ENCODE peak calls at places on chromosomes 11 and 22, in nine cellular contexts. J, A, U, F, Z, Y, W, L and R are unnamed samples.

GRCh38 chr11:108494182-108494581 is 4.0 kb downstream of the POGLUT3 start:
- DNase-seq in A (no peak), J (no peak), L (no peak), F (no peak), U (no peak), Y (no peak), W (no peak), Z (no peak), R (no peak)

GRCh38 chr22:35892192-35892591 is 136.4 kb downstream of the RBFOX2 start:
- DNase-seq in J (no peak), W (no peak), Y (no peak), F (no peak), L (no peak), Z (no peak), U (no peak), A (peak), R (no peak)

GRCh38 chr11:104332110-104332509 is 168.2 kb upstream of the PDGFD start:
- DNase-seq in W (no peak), F (peak), U (no peak), L (no peak), Z (peak), J (no peak), Y (peak), A (no peak), R (no peak)

GRCh38 chr11:131579932-131580387 is 209.5 kb downstream of the NTM start:
- DNase-seq in F (no peak), U (no peak), J (peak), W (no peak), Y (peak), A (no peak), Z (peak), L (no peak), R (no peak)

GRCh38 chr11:72630104-72630852 is 43.9 kb downstream of the PDE2A start:
- DNase-seq in Z (no peak), A (no peak), Y (no peak), L (no peak), F (no peak), J (no peak), U (no peak), W (no peak), R (no peak)

GRCh38 chr11:47057374-47057773 is 119.3 kb downstream of the ARFGAP2 start:
- DNase-seq in J (no peak), F (no peak), L (no peak), U (no peak), A (no peak), W (no peak), Z (no peak), Y (no peak), R (no peak)

GRCh38 chr11:86486261-86487030 is 111.8 kb downstream of the CCDC81 start:
- DNase-seq in L (no peak), W (no peak), Y (no peak), U (no peak), J (no peak), F (no peak), Z (no peak), A (no peak), R (no peak)

GRCh38 chr11:128135451-128135850 is 451.9 kb downstream of the ETS1 start:
- DNase-seq in F (no peak), L (no peak), U (no peak), J (peak), A (no peak), Y (no peak), W (no peak), Z (no peak), R (no peak)

GRCh38 chr11:60831143-60831500 is 10.8 kb upstream of the CCDC86 start:
- DNase-seq in W (peak), A (peak), F (peak), Y (peak), Z (peak), J (peak), U (peak), L (peak), R (peak)

GRCh38 chr11:125941606-125942275 is 4.1 kb upstream of the VSIG10L2 start:
- DNase-seq in J (peak), Z (peak), Y (peak), A (no peak), F (peak), U (peak), W (peak), L (peak), R (peak)

GRCh38 chr11:125431009-125431408 is 65.1 kb downstream of the FEZ1 start:
- DNase-seq in Z (no peak), Y (no peak), W (no peak), F (no peak), A (no peak), U (no peak), J (no peak), L (no peak), R (no peak)

GRCh38 chr11:24145411-24145810 is 351.4 kb upstream of the LUZP2 start:
- DNase-seq in W (no peak), L (no peak), A (no peak), J (no peak), Z (no peak), F (no peak), U (no peak), Y (no peak), R (no peak)

GRCh38 chr11:2558861-2559526 is 114.2 kb downstream of the KCNQ1 start:
- DNase-seq in J (no peak), W (peak), Z (no peak), F (no peak), A (no peak), Y (no peak), U (peak), L (no peak), R (peak)

GRCh38 chr11:14420223-14420622 is 61.2 kb upstream of the RRAS2 start:
- DNase-seq in U (no peak), Y (no peak), L (no peak), A (no peak), Z (no peak), W (no peak), F (no peak), J (no peak), R (no peak)

GRCh38 chr22:42931421-42932196 is 74.5 kb upstream of the ARFGAP3 start:
- DNase-seq in A (no peak), U (no peak), F (no peak), Y (no peak), W (no peak), Z (no peak), L (no peak), J (no peak), R (no peak)

GRCh38 chr22:38697055-38697980 is 3.4 kb downstream of the JOSD1 start:
- DNase-seq in U (no peak), L (no peak), W (peak), A (no peak), J (peak), Z (peak), F (no peak), Y (no peak), R (no peak)

GRCh38 chr22:44389181-44389580 is 76.4 kb upstream of the SHISAL1 start:
- DNase-seq in L (no peak), F (no peak), U (peak), Y (no peak), J (no peak), W (peak), A (no peak), Z (no peak), R (peak)

GRCh38 chr11:65498042-65498726 is 661 bp upstream of the MALAT1 start:
- DNase-seq in W (peak), Y (peak), U (peak), F (no peak), J (peak), Z (peak), A (peak), L (no peak), R (peak)

GRCh38 chr11:36577373-36577772 is 9.6 kb downstream of the RAG1 start:
- DNase-seq in Z (no peak), J (no peak), U (no peak), W (no peak), A (no peak), Y (no peak), F (no peak), L (no peak), R (no peak)
- H3K27ac ChIP-seq in Z (no peak), J (no peak), U (no peak), W (peak), A (no peak), Y (no peak), F (no peak), L (no peak), R (no peak)

DNA sequence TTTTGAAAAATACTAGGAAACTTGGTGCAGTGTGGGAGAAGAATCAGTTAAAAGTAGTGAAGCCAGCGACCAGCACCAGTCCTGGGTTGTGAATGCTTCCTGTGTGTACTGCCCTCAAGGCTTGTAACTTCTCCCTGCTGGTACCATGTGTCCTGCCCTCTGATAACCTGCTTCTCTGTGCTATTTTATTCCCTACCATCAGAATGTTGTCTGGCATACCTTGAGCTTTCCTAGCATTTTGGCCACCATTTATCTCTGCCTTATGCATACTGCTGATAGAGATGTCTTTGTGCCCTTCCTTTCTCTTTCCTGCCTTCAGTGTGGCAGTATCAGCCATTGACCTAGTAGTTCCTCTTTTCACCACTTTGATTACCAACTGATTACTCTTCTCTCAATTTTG is 2.0 kb downstream of the GTF2H1 start:
- DNase-seq in W (no peak), Y (no peak), F (no peak), Z (no peak), U (no peak), L (no peak), J (no peak), A (no peak), R (no peak)
- H3K4me3 ChIP-seq in W (no peak), Y (no peak), F (peak), Z (no peak), U (peak), L (peak), J (no peak), A (no peak), R (no peak)

GRCh38 chr11:110026823-110027626 is 66.2 kb upstream of the ZC3H12C start:
- DNase-seq in Z (peak), Y (no peak), J (peak), U (no peak), L (no peak), W (no peak), F (no peak), A (no peak), R (no peak)

GRCh38 chr11:110029714-110030113 is 63.5 kb upstream of the ZC3H12C start:
- DNase-seq in A (no peak), Z (no peak), W (no peak), L (no peak), U (no peak), Y (no peak), J (no peak), F (no peak), R (no peak)

GRCh38 chr11:110031171-110031570 is 62.0 kb upstream of the ZC3H12C start:
- DNase-seq in Y (no peak), F (no peak), A (no peak), Z (no peak), J (no peak), W (no peak), U (no peak), L (no peak), R (no peak)

GRCh38 chr11:110028904-110029303 is 64.3 kb upstream of the ZC3H12C start:
- DNase-seq in Z (no peak), L (no peak), A (no peak), Y (no peak), J (no peak), W (no peak), U (no peak), F (no peak), R (no peak)

DNA sequence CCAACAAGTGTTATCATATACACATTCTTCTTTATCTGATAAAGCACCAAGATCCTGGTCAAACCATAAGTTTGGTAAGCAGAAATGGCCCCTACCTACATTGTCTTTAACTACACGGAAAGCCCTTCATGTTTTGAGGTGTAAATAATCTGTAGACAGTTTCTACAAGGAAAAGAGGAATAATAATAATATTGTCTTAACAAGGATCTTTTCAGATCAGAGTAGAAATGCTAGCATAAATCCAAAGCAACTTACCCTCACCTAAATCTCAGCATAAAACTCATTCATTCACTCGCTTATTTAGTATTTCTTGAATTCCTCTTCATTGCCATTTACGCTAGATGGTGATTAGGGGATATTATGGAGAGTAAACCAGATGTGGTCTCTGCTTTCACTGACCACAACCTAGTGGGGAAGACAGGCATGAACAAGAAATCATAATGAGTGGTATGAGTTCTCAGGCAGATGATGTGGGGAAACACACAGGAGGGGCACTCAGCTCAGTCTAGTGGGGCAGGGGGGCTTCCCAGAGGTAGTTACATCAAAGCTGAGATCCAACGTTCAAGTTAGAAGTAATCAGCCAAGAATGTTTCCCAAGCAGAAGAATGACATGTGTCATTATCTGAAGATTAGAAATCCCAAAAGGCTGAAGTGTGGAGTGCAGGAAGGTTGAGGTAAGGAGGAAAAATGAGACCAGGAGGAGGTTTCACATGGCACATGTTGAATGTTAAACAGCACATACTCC is 65.4 kb upstream of the ZC3H12C start:
- DNase-seq in Z (no peak), W (no peak), U (no peak), J (no peak), A (no peak), L (no peak), F (no peak), Y (no peak), R (no peak)
- TF ChIP-seq POLR2A in Z (no peak), W (no peak), U (no peak), J (no peak), A (no peak), L (no peak), F (no peak), Y (no peak), R (no peak)

GRCh38 chr22:41820447-41820846 is 12.5 kb upstream of the SREBF2 start:
- DNase-seq in U (no peak), L (no peak), A (no peak), Y (no peak), F (no peak), W (no peak), Z (no peak), J (no peak), R (no peak)
- H3K27ac ChIP-seq in U (no peak), L (no peak), A (no peak), Y (no peak), F (no peak), W (no peak), Z (no peak), J (no peak), R (no peak)

GRCh38 chr11:118305726-118306125 is 1.2 kb downstream of the CD3E start:
- DNase-seq in F (no peak), Z (no peak), U (no peak), Y (no peak), A (no peak), W (no peak), J (no peak), L (no peak), R (no peak)
- H3K4me3 ChIP-seq in F (no peak), Z (no peak), U (peak), Y (no peak), A (no peak), W (no peak), J (no peak), L (no peak), R (no peak)

GRCh38 chr22:37686002-37686982 is at the start of gene NOL12:
- DNase-seq in W (peak), U (peak), A (peak), J (peak), Y (peak), L (peak), Z (peak), F (peak), R (peak)
- TF ChIP-seq POLR2A in W (peak), U (peak), A (peak), J (no peak), Y (no peak), L (no peak), Z (no peak), F (peak), R (peak)

DNA sequence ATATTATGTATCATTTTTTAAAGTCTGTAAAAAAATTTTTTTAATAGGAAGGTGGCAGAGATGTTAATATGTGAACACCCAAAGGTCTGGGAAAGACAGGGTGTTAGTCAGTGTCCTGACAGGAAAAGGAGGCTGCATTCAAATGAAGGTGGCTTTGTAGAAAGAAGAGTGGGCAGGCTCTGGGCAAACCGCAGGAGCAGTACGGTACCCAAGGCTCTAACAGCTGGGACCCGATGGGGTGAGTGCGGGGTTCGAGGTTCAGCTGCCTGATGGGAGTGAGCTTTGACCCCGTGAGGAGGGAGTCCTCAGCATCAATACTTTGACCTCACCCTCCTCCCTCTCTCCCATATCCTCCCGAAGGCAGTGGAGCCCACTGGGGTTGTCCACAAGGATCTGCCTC is 142.5 kb downstream of the C11orf91 start:
- DNase-seq in J (no peak), U (no peak), F (no peak), Y (no peak), L (no peak), A (no peak), W (no peak), Z (no peak), R (no peak)
- H3K27ac ChIP-seq in J (no peak), U (no peak), F (no peak), Y (no peak), L (peak), A (no peak), W (no peak), Z (no peak), R (no peak)

DNA sequence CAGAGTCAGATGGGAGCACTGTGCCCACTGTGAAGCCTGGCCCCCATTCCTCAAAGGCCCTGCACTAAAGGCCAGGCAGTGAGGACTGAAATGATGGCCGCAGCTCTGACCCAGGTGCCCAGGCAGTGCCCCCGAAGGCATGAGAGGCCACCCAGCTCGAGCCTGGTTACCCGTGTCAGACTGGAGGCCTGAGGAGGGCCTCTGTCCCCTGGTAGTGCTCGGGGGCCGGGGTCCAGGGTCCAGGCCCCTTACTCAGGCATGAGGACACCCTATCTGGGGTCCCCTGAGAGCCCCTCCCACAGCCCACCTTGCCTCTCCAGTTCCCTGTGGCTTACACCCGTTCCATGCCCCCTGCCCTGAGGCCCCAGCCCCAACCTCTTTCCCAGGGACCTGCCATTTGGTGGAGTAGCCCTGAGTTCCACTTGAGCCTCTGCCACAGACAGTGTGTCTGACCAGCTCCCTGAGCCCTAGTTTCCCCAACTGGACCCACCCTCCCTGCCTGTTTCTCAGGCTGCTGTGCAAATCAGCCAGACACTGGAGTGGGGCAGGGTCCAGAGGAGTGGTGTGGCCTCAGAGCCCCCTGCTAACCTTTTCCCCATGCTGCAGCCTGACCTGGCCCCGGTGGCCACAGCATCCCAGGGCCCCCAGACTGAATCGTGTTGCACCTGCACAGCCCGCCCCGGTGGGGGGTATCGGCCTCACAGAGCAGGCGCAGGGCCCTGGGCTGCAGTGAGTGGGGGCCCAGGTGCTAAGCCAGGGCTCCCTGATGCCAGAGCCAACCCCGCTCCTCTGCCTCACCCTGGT is 10.8 kb upstream of the ANKRD13D start:
- DNase-seq in W (peak), J (peak), U (no peak), Z (peak), Y (no peak), F (no peak), A (peak), L (no peak), R (peak)
- H3K4me3 ChIP-seq in W (no peak), J (no peak), U (peak), Z (no peak), Y (no peak), F (no peak), A (no peak), L (no peak), R (no peak)